ENCODE peak calls at places on chromosome 12, in seven cellular contexts. One of them, this sample, is unnamed.

GRCh38 chr12:95218164-95218851 is 701 bp downstream of the VEZT start:
- DNase-seq in H9: no peak
- DNase-seq in mesendoderm: no peak
- DNase-seq in trophoblast cell: peak
- DNase-seq in IMR-90: peak
- DNase-seq in H1: no peak
- DNase-seq in neuronal stem cell: peak
- DNase-seq in this sample: peak

GRCh38 chr12:112191840-112192321 is 66.5 kb downstream of the TRAFD1 start:
- DNase-seq in H9: no peak
- DNase-seq in trophoblast cell: no peak
- DNase-seq in mesendoderm: peak
- DNase-seq in IMR-90: peak
- DNase-seq in H1: no peak
- DNase-seq in neuronal stem cell: no peak
- DNase-seq in this sample: peak

GRCh38 chr12:114166360-114166759 is 200.2 kb upstream of the RBM19 start:
- DNase-seq in trophoblast cell: peak
- DNase-seq in IMR-90: peak
- DNase-seq in H1: peak
- DNase-seq in H9: peak
- DNase-seq in mesendoderm: peak
- DNase-seq in neuronal stem cell: peak
- DNase-seq in this sample: no peak

GRCh38 chr12:40382217-40382616 is 157.4 kb downstream of the LRRK2 start:
- DNase-seq in neuronal stem cell: no peak
- DNase-seq in H9: no peak
- DNase-seq in mesendoderm: no peak
- DNase-seq in H1: no peak
- DNase-seq in trophoblast cell: no peak
- DNase-seq in IMR-90: no peak
- DNase-seq in this sample: no peak

GRCh38 chr12:153080-153746 is 60.7 kb downstream of the SLC6A12 start:
- DNase-seq in mesendoderm: peak
- DNase-seq in H1: peak
- DNase-seq in neuronal stem cell: peak
- DNase-seq in trophoblast cell: peak
- DNase-seq in IMR-90: peak
- DNase-seq in H9: peak
- DNase-seq in this sample: peak

GRCh38 chr12:34126805-34127204 is 104.5 kb downstream of the ALG10 start:
- DNase-seq in mesendoderm: no peak
- DNase-seq in H1: no peak
- DNase-seq in IMR-90: no peak
- DNase-seq in H9: no peak
- DNase-seq in neuronal stem cell: no peak
- DNase-seq in trophoblast cell: no peak
- DNase-seq in this sample: no peak

GRCh38 chr12:46455648-46456352 is 83.2 kb upstream of the SLC38A2 start:
- DNase-seq in H9: no peak
- DNase-seq in IMR-90: no peak
- DNase-seq in neuronal stem cell: no peak
- DNase-seq in mesendoderm: no peak
- DNase-seq in H1: no peak
- DNase-seq in trophoblast cell: peak
- DNase-seq in this sample: no peak

GRCh38 chr12:65962921-65963883 is 138.9 kb downstream of the HMGA2 start:
- DNase-seq in H9: peak
- DNase-seq in trophoblast cell: peak
- DNase-seq in mesendoderm: peak
- DNase-seq in IMR-90: no peak
- DNase-seq in H1: no peak
- DNase-seq in neuronal stem cell: no peak
- DNase-seq in this sample: no peak

GRCh38 chr12:10673660-10674384 is at the start of gene STYK1:
- DNase-seq in trophoblast cell: peak
- DNase-seq in neuronal stem cell: peak
- DNase-seq in H9: peak
- DNase-seq in mesendoderm: peak
- DNase-seq in H1: peak
- DNase-seq in IMR-90: peak
- DNase-seq in this sample: peak

GRCh38 chr12:5428332-5429221 is 3.3 kb upstream of the NTF3 start:
- DNase-seq in IMR-90: peak
- DNase-seq in neuronal stem cell: peak
- DNase-seq in mesendoderm: peak
- DNase-seq in H1: no peak
- DNase-seq in H9: peak
- DNase-seq in trophoblast cell: peak
- DNase-seq in this sample: peak

GRCh38 chr12:52063986-52064649 is 5.7 kb upstream of the ATG101 start:
- DNase-seq in IMR-90: peak
- DNase-seq in trophoblast cell: peak
- DNase-seq in neuronal stem cell: no peak
- DNase-seq in H1: no peak
- DNase-seq in mesendoderm: no peak
- DNase-seq in H9: no peak
- DNase-seq in this sample: peak

GRCh38 chr12:45674181-45674580 is 55.3 kb upstream of the ARID2 start:
- DNase-seq in trophoblast cell: no peak
- DNase-seq in neuronal stem cell: no peak
- DNase-seq in IMR-90: peak
- DNase-seq in H1: no peak
- DNase-seq in H9: no peak
- DNase-seq in mesendoderm: no peak
- DNase-seq in this sample: no peak

GRCh38 chr12:104536841-104537240 is 80.1 kb downstream of the CHST11 start:
- DNase-seq in IMR-90: no peak
- DNase-seq in H1: no peak
- DNase-seq in neuronal stem cell: no peak
- DNase-seq in H9: no peak
- DNase-seq in trophoblast cell: no peak
- DNase-seq in mesendoderm: no peak
- DNase-seq in this sample: no peak

GRCh38 chr12:82966160-82966559 is 279.5 kb downstream of the TMTC2 start:
- DNase-seq in H9: no peak
- DNase-seq in IMR-90: no peak
- DNase-seq in neuronal stem cell: no peak
- DNase-seq in trophoblast cell: no peak
- DNase-seq in mesendoderm: no peak
- DNase-seq in H1: no peak
- DNase-seq in this sample: no peak

GRCh38 chr12:54601841-54602240 is 13.4 kb upstream of the PPP1R1A start:
- DNase-seq in neuronal stem cell: no peak
- DNase-seq in H9: peak
- DNase-seq in trophoblast cell: peak
- DNase-seq in IMR-90: no peak
- DNase-seq in mesendoderm: no peak
- DNase-seq in H1: no peak
- DNase-seq in this sample: no peak

GRCh38 chr12:108788076-108788782 is 56.9 kb upstream of the CORO1C start:
- DNase-seq in mesendoderm: no peak
- DNase-seq in H9: no peak
- DNase-seq in IMR-90: no peak
- DNase-seq in H1: no peak
- DNase-seq in trophoblast cell: no peak
- DNase-seq in neuronal stem cell: no peak
- DNase-seq in this sample: no peak

GRCh38 chr12:97940629-97941028 is 478.0 kb downstream of the RMST start:
- DNase-seq in H9: no peak
- DNase-seq in H1: no peak
- DNase-seq in neuronal stem cell: peak
- DNase-seq in IMR-90: no peak
- DNase-seq in trophoblast cell: no peak
- DNase-seq in mesendoderm: peak
- DNase-seq in this sample: peak

GRCh38 chr12:108337235-108338223 is 1.6 kb downstream of the CMKLR1 start:
- DNase-seq in neuronal stem cell: no peak
- DNase-seq in mesendoderm: peak
- DNase-seq in H9: peak
- DNase-seq in IMR-90: peak
- DNase-seq in trophoblast cell: peak
- DNase-seq in H1: no peak
- DNase-seq in this sample: no peak

GRCh38 chr12:54053625-54054441 is at the start of gene HOXC4:
- DNase-seq in IMR-90: peak
- DNase-seq in neuronal stem cell: no peak
- DNase-seq in H9: no peak
- DNase-seq in trophoblast cell: no peak
- DNase-seq in mesendoderm: no peak
- DNase-seq in H1: no peak
- DNase-seq in this sample: no peak

GRCh38 chr12:96263449-96263902 is 69.3 kb downstream of the ELK3 start:
- DNase-seq in H9: no peak
- DNase-seq in trophoblast cell: peak
- DNase-seq in neuronal stem cell: no peak
- DNase-seq in H1: no peak
- DNase-seq in mesendoderm: peak
- DNase-seq in IMR-90: peak
- DNase-seq in this sample: peak

GRCh38 chr12:127284870-127285431 is 982.0 kb upstream of the TMEM132C start:
- DNase-seq in neuronal stem cell: no peak
- DNase-seq in H9: no peak
- DNase-seq in H1: no peak
- DNase-seq in mesendoderm: no peak
- DNase-seq in IMR-90: peak
- DNase-seq in trophoblast cell: no peak
- DNase-seq in this sample: peak

GRCh38 chr12:95705143-95705542 is 85.4 kb downstream of the NTN4 start:
- DNase-seq in IMR-90: no peak
- DNase-seq in mesendoderm: no peak
- DNase-seq in neuronal stem cell: no peak
- DNase-seq in trophoblast cell: no peak
- DNase-seq in H1: no peak
- DNase-seq in H9: no peak
- DNase-seq in this sample: no peak

DNA sequence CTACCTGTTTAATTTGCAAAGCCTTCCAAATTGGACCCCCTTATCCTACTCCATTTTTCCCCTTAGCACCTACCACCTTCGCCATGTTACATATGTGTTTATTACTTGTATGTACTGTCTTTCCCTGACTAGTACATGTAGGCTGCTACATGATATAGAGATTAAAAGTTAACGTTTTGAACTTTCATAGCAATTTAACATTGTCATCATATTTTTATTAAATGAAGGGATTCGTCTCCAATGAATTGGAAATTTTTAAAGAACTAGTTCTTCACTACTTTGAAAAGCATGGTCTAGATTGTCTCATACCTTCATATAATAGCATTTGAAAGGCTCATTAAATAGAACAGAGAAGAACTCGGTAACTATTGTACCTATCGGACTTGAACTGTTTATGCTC is 64.9 kb upstream of the REP15 start:
- DNase-seq in trophoblast cell: no peak
- DNase-seq in H1: no peak
- DNase-seq in H9: no peak
- DNase-seq in mesendoderm: no peak
- DNase-seq in neuronal stem cell: no peak
- DNase-seq in IMR-90: no peak
- DNase-seq in this sample: no peak
- H3K4ac ChIP-seq in trophoblast cell: no peak
- H3K4ac ChIP-seq in H1: no peak
- H3K4ac ChIP-seq in H9: no peak
- H3K4ac ChIP-seq in mesendoderm: no peak
- H3K4ac ChIP-seq in neuronal stem cell: no peak
- H3K4ac ChIP-seq in IMR-90: no peak
- H3K4ac ChIP-seq in this sample: no peak

DNA sequence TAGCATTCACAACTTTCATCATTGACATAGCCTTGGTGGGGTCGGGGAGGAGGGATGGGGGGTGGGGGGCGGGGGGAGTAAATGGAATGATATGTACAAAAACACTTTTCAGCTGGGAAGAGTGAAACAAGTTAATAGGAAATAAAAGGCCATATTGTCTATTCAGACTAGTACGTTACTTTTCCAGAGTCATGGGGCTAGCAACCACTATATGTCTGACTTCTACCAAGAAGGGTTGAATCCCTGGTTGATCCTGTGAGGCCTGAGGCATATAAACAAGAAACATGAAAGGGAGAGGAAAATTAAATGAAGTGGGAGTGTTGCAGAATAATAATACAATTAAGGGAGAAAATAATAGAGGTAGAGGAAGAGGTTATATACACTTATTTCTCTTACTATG is 225.5 kb downstream of the ERC1 start:
- DNase-seq in neuronal stem cell: no peak
- DNase-seq in trophoblast cell: no peak
- DNase-seq in mesendoderm: no peak
- DNase-seq in H9: no peak
- DNase-seq in IMR-90: no peak
- DNase-seq in H1: no peak
- DNase-seq in this sample: no peak
- H3K9ac ChIP-seq in neuronal stem cell: no peak
- H3K9ac ChIP-seq in trophoblast cell: no peak
- H3K9ac ChIP-seq in mesendoderm: no peak
- H3K9ac ChIP-seq in H9: no peak
- H3K9ac ChIP-seq in IMR-90: no peak
- H3K9ac ChIP-seq in H1: no peak
- H3K9ac ChIP-seq in this sample: peak

GRCh38 chr12:90038290-90038689 is 329.7 kb upstream of the ATP2B1 start:
- DNase-seq in IMR-90: no peak
- DNase-seq in neuronal stem cell: no peak
- DNase-seq in mesendoderm: no peak
- DNase-seq in trophoblast cell: no peak
- DNase-seq in H9: no peak
- DNase-seq in H1: no peak
- DNase-seq in this sample: no peak

GRCh38 chr12:90036641-90037040 is 328.0 kb upstream of the ATP2B1 start:
- DNase-seq in H9: no peak
- DNase-seq in neuronal stem cell: no peak
- DNase-seq in trophoblast cell: no peak
- DNase-seq in H1: no peak
- DNase-seq in mesendoderm: no peak
- DNase-seq in IMR-90: peak
- DNase-seq in this sample: no peak

GRCh38 chr12:90043264-90043663 is 334.6 kb upstream of the ATP2B1 start:
- DNase-seq in H9: no peak
- DNase-seq in mesendoderm: no peak
- DNase-seq in neuronal stem cell: no peak
- DNase-seq in IMR-90: peak
- DNase-seq in trophoblast cell: peak
- DNase-seq in H1: no peak
- DNase-seq in this sample: peak

DNA sequence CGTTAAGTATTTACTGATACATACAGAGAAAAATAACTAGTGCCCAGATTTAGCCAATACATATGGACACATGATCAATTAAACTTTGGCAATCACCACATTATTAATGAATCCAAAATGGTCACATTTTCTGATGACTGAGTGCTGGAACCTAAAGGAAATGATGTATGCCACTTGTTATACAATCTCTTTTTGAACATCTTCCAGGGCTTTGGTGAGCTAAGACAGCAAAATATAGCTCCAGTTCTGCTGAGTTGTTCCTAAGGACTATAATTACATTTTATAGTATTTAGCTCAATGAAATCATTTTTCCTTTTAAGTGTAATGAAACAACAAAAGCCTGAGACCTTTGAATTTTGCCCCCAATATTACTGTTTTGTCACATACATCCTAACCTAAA is 329.1 kb upstream of the ATP2B1 start:
- DNase-seq in H1: no peak
- DNase-seq in mesendoderm: no peak
- DNase-seq in H9: no peak
- DNase-seq in trophoblast cell: no peak
- DNase-seq in IMR-90: peak
- DNase-seq in neuronal stem cell: no peak
- DNase-seq in this sample: no peak
- H2BK120ac ChIP-seq in H1: no peak
- H2BK120ac ChIP-seq in mesendoderm: no peak
- H2BK120ac ChIP-seq in H9: no peak
- H2BK120ac ChIP-seq in trophoblast cell: no peak
- H2BK120ac ChIP-seq in IMR-90: no peak
- H2BK120ac ChIP-seq in neuronal stem cell: no peak
- H2BK120ac ChIP-seq in this sample: no peak

GRCh38 chr12:89180496-89180895 is 171.8 kb downstream of the DUSP6 start:
- DNase-seq in trophoblast cell: no peak
- DNase-seq in mesendoderm: no peak
- DNase-seq in H1: no peak
- DNase-seq in IMR-90: no peak
- DNase-seq in neuronal stem cell: no peak
- DNase-seq in H9: no peak
- DNase-seq in this sample: no peak
- H3K4ac ChIP-seq in trophoblast cell: no peak
- H3K4ac ChIP-seq in mesendoderm: no peak
- H3K4ac ChIP-seq in H1: no peak
- H3K4ac ChIP-seq in IMR-90: no peak
- H3K4ac ChIP-seq in neuronal stem cell: no peak
- H3K4ac ChIP-seq in H9: no peak
- H3K4ac ChIP-seq in this sample: no peak